ENCODE peak calls at places on chromosomes 7 and 10, in nine cellular contexts. H is colonic mucosa, B is bronchial epithelial cell, V is PC-3, Q is astrocyte of the spinal cord, P is fibroblast of pulmonary artery, O is SK-N-SH, N is brain microvascular endothelial cell, X is GM13977. R is an unnamed sample.

GRCh38 chr10:87850742-87851205 is 12.6 kb downstream of the KLLN start:
- DNase-seq in H (peak; percentile 70), B (peak; percentile 62), V (peak; percentile 55), Q (peak; percentile 72), P (peak; percentile 81), O (peak; percentile 57), N (peak; percentile 67), X (no peak), R (peak; percentile 41)

GRCh38 chr7:143384148-143384547 is 3.0 kb downstream of the ZYX start:
- DNase-seq in H (no peak), B (no peak), V (no peak), Q (no peak), P (peak; percentile 66), O (no peak), N (peak; percentile 35), X (no peak), R (no peak)

GRCh38 chr10:82037076-82037475 is 162.1 kb downstream of the NRG3 start:
- DNase-seq in H (no peak), B (no peak), V (no peak), Q (no peak), P (peak; percentile 1), O (peak; percentile 2), N (no peak), X (no peak), R (no peak)

GRCh38 chr7:71311576-71311975 is 179.6 kb downstream of the GALNT17 start:
- DNase-seq in H (no peak), B (no peak), V (no peak), Q (no peak), P (no peak), O (no peak), N (no peak), X (no peak), R (no peak)

GRCh38 chr10:27147701-27148100 is 6.5 kb downstream of the YME1L1 start:
- DNase-seq in H (no peak), B (no peak), V (no peak), Q (no peak), P (no peak), O (no peak), N (no peak), X (no peak), R (no peak)

GRCh38 chr10:30056281-30056680 is 3.1 kb downstream of the JCAD start:
- DNase-seq in H (no peak), B (no peak), V (no peak), Q (no peak), P (peak; percentile 47), O (no peak), N (no peak), X (no peak), R (no peak)

GRCh38 chr7:112989531-112989930 is 97.1 kb downstream of the GPR85 start:
- DNase-seq in H (no peak), B (no peak), V (peak; percentile 44), Q (peak; percentile 29), P (no peak), O (no peak), N (no peak), X (no peak), R (no peak)

GRCh38 chr7:99767662-99768061 is 16.3 kb downstream of the CYP3A4 start:
- DNase-seq in H (no peak), B (no peak), V (no peak), Q (no peak), P (no peak), O (no peak), N (no peak), X (peak; percentile 21), R (no peak)

GRCh38 chr7:2118630-2119190 is 114.0 kb downstream of the MAD1L1 start:
- DNase-seq in H (no peak), B (peak; percentile 69), V (no peak), Q (no peak), P (no peak), O (no peak), N (no peak), X (no peak), R (no peak)
- TF ChIP-seq CTCF in H (no peak), B (no peak), V (no peak), Q (no peak), P (no peak), O (no peak), N (no peak), X (no peak), R (no peak)

GRCh38 chr7:107089627-107090026 is 45.1 kb downstream of the PRKAR2B start:
- DNase-seq in H (no peak), B (no peak), V (no peak), Q (no peak), P (no peak), O (no peak), N (no peak), X (no peak), R (no peak)

GRCh38 chr7:107090452-107090851 is 45.9 kb downstream of the PRKAR2B start:
- DNase-seq in H (no peak), B (no peak), V (no peak), Q (no peak), P (no peak), O (no peak), N (no peak), X (no peak), R (no peak)

DNA sequence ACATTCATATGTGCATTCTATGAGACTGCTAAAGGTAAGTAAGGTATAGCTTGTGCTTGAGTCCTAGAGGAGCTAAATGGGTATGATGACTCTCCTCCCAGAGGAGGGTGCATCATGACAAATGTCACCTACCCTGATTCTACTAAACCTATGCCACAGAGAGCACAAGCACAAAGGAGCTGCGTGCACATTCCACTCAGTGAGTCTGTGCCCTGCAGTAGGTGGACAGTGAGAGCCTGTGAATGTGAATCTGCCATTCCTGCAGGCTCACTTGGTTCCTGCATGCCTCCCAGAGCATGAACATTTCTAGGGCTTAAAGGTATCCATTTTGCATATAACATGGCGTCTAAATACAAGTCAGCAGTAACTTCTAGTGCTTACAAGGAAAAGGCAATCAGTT is 46.8 kb downstream of the PRKAR2B start:
- DNase-seq in H (no peak), B (no peak), V (no peak), Q (no peak), P (no peak), O (no peak), N (no peak), X (no peak), R (no peak)
- TF ChIP-seq CTCF in H (no peak), B (no peak), V (no peak), Q (no peak), P (no peak), O (no peak), N (no peak), X (no peak), R (no peak)

GRCh38 chr7:141016349-141016748 is 1.6 kb upstream of the MRPS33 start:
- DNase-seq in H (no peak), B (no peak), V (no peak), Q (no peak), P (no peak), O (no peak), N (no peak), X (no peak), R (no peak)

GRCh38 chr7:141013345-141013715 is 1.4 kb downstream of the MRPS33 start:
- DNase-seq in H (no peak), B (no peak), V (no peak), Q (no peak), P (no peak), O (no peak), N (no peak), X (no peak), R (no peak)

GRCh38 chr7:141014091-141014490 is 661 bp downstream of the MRPS33 start:
- DNase-seq in H (peak; percentile 21), B (no peak), V (no peak), Q (no peak), P (peak; percentile 57), O (peak; percentile 38), N (peak; percentile 35), X (no peak), R (no peak)

GRCh38 chr7:141012696-141013344 is 1.9 kb downstream of the MRPS33 start:
- DNase-seq in H (no peak), B (peak; percentile 69), V (peak; percentile 56), Q (no peak), P (no peak), O (no peak), N (no peak), X (no peak), R (no peak)

DNA sequence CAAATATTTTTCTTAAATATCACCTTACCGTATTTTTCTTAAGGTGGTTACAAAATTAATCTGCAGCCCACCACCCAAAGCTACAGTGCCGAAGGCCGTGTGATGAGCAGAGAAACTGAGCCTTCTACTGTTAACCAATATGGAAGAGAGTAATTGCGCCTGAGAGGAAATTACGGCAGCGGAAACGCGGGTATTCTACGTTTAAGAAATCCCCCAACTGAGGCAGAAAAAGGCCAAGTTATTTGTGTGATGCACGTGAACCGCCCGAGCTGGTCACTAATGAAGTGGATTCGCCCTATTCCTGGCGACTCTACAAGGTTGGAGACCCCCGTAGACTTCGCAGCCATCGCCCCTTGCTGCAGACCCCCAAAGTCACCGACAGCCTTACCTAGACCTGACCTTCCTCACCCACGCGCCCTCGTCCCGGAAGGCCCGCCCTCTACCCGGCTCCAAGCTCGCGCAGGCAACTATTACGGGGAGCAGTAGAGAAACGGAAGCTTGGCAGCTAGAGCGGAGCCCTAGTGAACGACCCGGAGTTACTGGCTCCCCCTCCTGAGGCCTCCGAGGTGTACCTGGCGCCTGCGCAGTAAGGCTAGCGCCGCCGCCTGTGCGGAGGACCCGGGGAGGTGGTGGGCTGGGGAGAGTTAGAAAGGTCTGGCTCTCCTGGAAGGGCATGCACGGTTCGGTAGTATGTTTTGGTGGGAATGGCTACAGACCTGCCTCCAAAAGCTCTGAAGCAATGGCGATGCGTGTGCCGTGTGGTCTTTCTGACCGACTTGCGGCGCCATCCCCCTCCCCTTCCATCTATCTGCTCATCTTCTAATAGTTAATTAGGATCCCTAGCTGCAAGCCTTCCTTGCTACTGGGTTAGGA is at the start of gene MRPS33:
- DNase-seq in H (peak; percentile 97), B (peak; percentile 88), V (peak; percentile 97), Q (peak; percentile 96), P (peak; percentile 97), O (peak; percentile 96), N (peak; percentile 94), X (peak; percentile 91), R (peak; percentile 96)
- TF ChIP-seq CTCF in H (peak; percentile 15), B (peak; percentile 91), V (peak; percentile 77), Q (peak; percentile 71), P (peak; percentile 25), O (peak; percentile 86), N (peak; percentile 63), X (peak; percentile 91), R (no peak)

GRCh38 chr10:59704644-59705043 is 5.0 kb downstream of the SLC16A9 start:
- DNase-seq in H (no peak), B (peak; percentile 23), V (no peak), Q (no peak), P (peak; percentile 3), O (no peak), N (no peak), X (no peak), R (no peak)

GRCh38 chr10:59702347-59702746 is 7.3 kb downstream of the SLC16A9 start:
- DNase-seq in H (no peak), B (peak; percentile 13), V (peak; percentile 97), Q (no peak), P (no peak), O (no peak), N (no peak), X (no peak), R (no peak)

GRCh38 chr10:59694936-59695335 is 14.7 kb downstream of the SLC16A9 start:
- DNase-seq in H (no peak), B (no peak), V (no peak), Q (no peak), P (no peak), O (no peak), N (no peak), X (no peak), R (no peak)

GRCh38 chr10:59698326-59698725 is 11.3 kb downstream of the SLC16A9 start:
- DNase-seq in H (no peak), B (no peak), V (no peak), Q (no peak), P (no peak), O (no peak), N (no peak), X (no peak), R (no peak)

GRCh38 chr10:59700709-59701108 is 8.9 kb downstream of the SLC16A9 start:
- DNase-seq in H (no peak), B (no peak), V (no peak), Q (no peak), P (no peak), O (no peak), N (no peak), X (no peak), R (no peak)
- TF ChIP-seq CTCF in H (no peak), B (no peak), V (no peak), Q (no peak), P (no peak), O (peak; percentile 7), N (no peak), X (no peak), R (no peak)